ENCODE peak calls at places on chromosomes 11 and 22, in ten cellular contexts. U is fibroblast of the aortic adventitia, Y is BJ, O is coronary artery, B is fibroblast of mammary gland, H is cardiac fibroblast, G is heart right ventricle, X is AG04450, T is PC-3, N is NB4. D is an unnamed sample.

GRCh38 chr11:118109231-118109630 is 22.5 kb upstream of the SMIM35 start:
- DNase-seq in U (peak), Y (no peak), O (no peak), B (peak), H (peak), G (peak), X (no peak), T (peak), N (no peak), D (peak)

GRCh38 chr11:130480166-130480565 is 31.7 kb downstream of the ADAMTS15 start:
- DNase-seq in U (peak), Y (peak), O (no peak), B (no peak), H (peak), G (no peak), X (peak), T (no peak), N (no peak), D (no peak)

GRCh38 chr22:32204211-32204855 is 540 bp downstream of the RFPL2 start:
- DNase-seq in U (peak), Y (no peak), O (no peak), B (no peak), H (no peak), G (no peak), X (no peak), T (no peak), N (peak), D (no peak)

GRCh38 chr22:33883561-33883960 is 36.7 kb downstream of the LARGE1 start:
- DNase-seq in U (no peak), Y (no peak), O (no peak), B (no peak), H (no peak), G (no peak), X (no peak), T (peak), N (peak), D (no peak)

GRCh38 chr22:26662160-26662559 is 4.8 kb downstream of the MIAT start:
- DNase-seq in U (no peak), Y (no peak), O (no peak), B (no peak), H (no peak), G (no peak), X (no peak), T (no peak), N (no peak), D (no peak)

GRCh38 chr11:126888126-126888712 is 112.4 kb downstream of the KIRREL3 start:
- DNase-seq in U (no peak), Y (no peak), O (no peak), B (no peak), H (no peak), G (no peak), X (no peak), T (no peak), N (no peak), D (no peak)

GRCh38 chr22:29871684-29872083 is 11.3 kb upstream of the MTMR3 start:
- DNase-seq in U (no peak), Y (no peak), O (no peak), B (no peak), H (no peak), G (no peak), X (no peak), T (no peak), N (no peak), D (no peak)

GRCh38 chr11:65584723-65585171 is 8.9 kb downstream of the EHBP1L1 start:
- DNase-seq in U (no peak), Y (no peak), O (no peak), B (no peak), H (no peak), G (no peak), X (no peak), T (no peak), N (no peak), D (no peak)

GRCh38 chr11:128745296-128746183 is 51.7 kb downstream of the FLI1 start:
- DNase-seq in U (peak), Y (no peak), O (no peak), B (peak), H (peak), G (peak), X (no peak), T (no peak), N (no peak), D (no peak)

GRCh38 chr11:74462631-74463030 is 4.7 kb downstream of the KCNE3 start:
- DNase-seq in U (no peak), Y (no peak), O (no peak), B (no peak), H (no peak), G (no peak), X (no peak), T (no peak), N (peak), D (no peak)

GRCh38 chr22:28900379-28900778 is 17.0 kb downstream of the ZNRF3 start:
- DNase-seq in U (no peak), Y (no peak), O (no peak), B (no peak), H (no peak), G (no peak), X (no peak), T (no peak), N (no peak), D (no peak)

GRCh38 chr11:73189315-73189714 is 28.8 kb upstream of the P2RY2 start:
- DNase-seq in U (no peak), Y (no peak), O (no peak), B (no peak), H (no peak), G (peak), X (no peak), T (no peak), N (peak), D (no peak)

GRCh38 chr11:75191330-75191717 is 40.4 kb downstream of the SLCO2B1 start:
- DNase-seq in U (no peak), Y (no peak), O (no peak), B (no peak), H (peak), G (no peak), X (no peak), T (no peak), N (no peak), D (peak)

GRCh38 chr11:100711984-100712383 is 24.9 kb downstream of the ARHGAP42 start:
- DNase-seq in U (no peak), Y (no peak), O (no peak), B (no peak), H (no peak), G (no peak), X (no peak), T (no peak), N (no peak), D (no peak)

GRCh38 chr11:46288451-46288850 is 11.0 kb downstream of the CREB3L1 start:
- DNase-seq in U (no peak), Y (no peak), O (no peak), B (no peak), H (no peak), G (no peak), X (no peak), T (no peak), N (no peak), D (no peak)

GRCh38 chr11:94193288-94193687 is 64.6 kb downstream of the PANX1 start:
- DNase-seq in U (peak), Y (no peak), O (no peak), B (peak), H (peak), G (no peak), X (no peak), T (peak), N (no peak), D (no peak)

GRCh38 chr22:50701428-50702154 is 29.0 kb downstream of the SHANK3 start:
- DNase-seq in U (no peak), Y (no peak), O (no peak), B (no peak), H (no peak), G (no peak), X (no peak), T (no peak), N (no peak), D (peak)

GRCh38 chr11:2271077-2271326 is 614 bp upstream of the ASCL2 start:
- DNase-seq in U (no peak), Y (no peak), O (peak), B (no peak), H (no peak), G (peak), X (no peak), T (no peak), N (no peak), D (peak)

GRCh38 chr11:17974246-17974645 is 38.6 kb downstream of the SERGEF start:
- DNase-seq in U (no peak), Y (no peak), O (no peak), B (no peak), H (no peak), G (no peak), X (no peak), T (no peak), N (no peak), D (no peak)

GRCh38 chr11:114080219-114080618 is 20.7 kb downstream of the ZBTB16 start:
- DNase-seq in U (no peak), Y (no peak), O (no peak), B (peak), H (peak), G (no peak), X (no peak), T (no peak), N (peak), D (no peak)

GRCh38 chr22:41917906-41918791 is 3.3 kb upstream of the SHISA8 start:
- DNase-seq in U (peak), Y (no peak), O (no peak), B (peak), H (peak), G (peak), X (no peak), T (peak), N (peak), D (no peak)

GRCh38 chr11:103716363-103716762 is 320.1 kb upstream of the DDI1 start:
- DNase-seq in U (no peak), Y (no peak), O (no peak), B (no peak), H (no peak), G (no peak), X (no peak), T (no peak), N (no peak), D (no peak)

GRCh38 chr11:134242376-134242775 is 10.8 kb downstream of the THYN1 start:
- DNase-seq in U (no peak), Y (no peak), O (no peak), B (no peak), H (no peak), G (no peak), X (no peak), T (no peak), N (no peak), D (no peak)

GRCh38 chr11:8601376-8602133 is 7.5 kb upstream of the STK33 start:
- DNase-seq in U (no peak), Y (no peak), O (no peak), B (no peak), H (peak), G (no peak), X (no peak), T (no peak), N (no peak), D (no peak)

GRCh38 chr11:75276696-75277095 is 36.1 kb downstream of the TPBGL start:
- DNase-seq in U (no peak), Y (no peak), O (no peak), B (no peak), H (no peak), G (no peak), X (no peak), T (no peak), N (no peak), D (peak)

GRCh38 chr22:37182949-37183245 is 5.2 kb downstream of the C1QTNF6 start:
- DNase-seq in U (no peak), Y (no peak), O (no peak), B (no peak), H (no peak), G (no peak), X (no peak), T (no peak), N (no peak), D (no peak)

GRCh38 chr22:37182101-37182948 is 5.7 kb downstream of the C1QTNF6 start:
- DNase-seq in U (no peak), Y (no peak), O (no peak), B (no peak), H (no peak), G (no peak), X (no peak), T (no peak), N (no peak), D (peak)

GRCh38 chr22:37184816-37185541 is 3.1 kb downstream of the C1QTNF6 start:
- DNase-seq in U (no peak), Y (no peak), O (no peak), B (no peak), H (no peak), G (no peak), X (no peak), T (no peak), N (no peak), D (peak)

GRCh38 chr22:37184380-37184755 is 3.7 kb downstream of the C1QTNF6 start:
- DNase-seq in U (no peak), Y (no peak), O (no peak), B (no peak), H (no peak), G (no peak), X (no peak), T (no peak), N (no peak), D (peak)

GRCh38 chr22:37183432-37184379 is 4.3 kb downstream of the C1QTNF6 start:
- DNase-seq in U (no peak), Y (no peak), O (no peak), B (no peak), H (no peak), G (no peak), X (no peak), T (no peak), N (no peak), D (peak)
- TF ChIP-seq CTCF in U (no peak), Y (no peak), O (no peak), B (no peak), H (no peak), G (no peak), X (no peak), T (peak), N (no peak), D (no peak)

GRCh38 chr11:80136991-80137390 is 696.2 kb upstream of the TENM4 start:
- DNase-seq in U (peak), Y (no peak), O (no peak), B (no peak), H (peak), G (no peak), X (no peak), T (no peak), N (no peak), D (no peak)
- TF ChIP-seq CTCF in U (no peak), Y (no peak), O (no peak), B (no peak), H (no peak), G (no peak), X (no peak), T (no peak), N (no peak), D (no peak)

GRCh38 chr11:61384271-61385242 is 7.8 kb upstream of the TMEM216 start:
- DNase-seq in U (peak), Y (no peak), O (no peak), B (peak), H (peak), G (no peak), X (no peak), T (peak), N (peak), D (peak)
- TF ChIP-seq CTCF in U (peak), Y (peak), O (no peak), B (peak), H (peak), G (no peak), X (peak), T (peak), N (peak), D (no peak)

DNA sequence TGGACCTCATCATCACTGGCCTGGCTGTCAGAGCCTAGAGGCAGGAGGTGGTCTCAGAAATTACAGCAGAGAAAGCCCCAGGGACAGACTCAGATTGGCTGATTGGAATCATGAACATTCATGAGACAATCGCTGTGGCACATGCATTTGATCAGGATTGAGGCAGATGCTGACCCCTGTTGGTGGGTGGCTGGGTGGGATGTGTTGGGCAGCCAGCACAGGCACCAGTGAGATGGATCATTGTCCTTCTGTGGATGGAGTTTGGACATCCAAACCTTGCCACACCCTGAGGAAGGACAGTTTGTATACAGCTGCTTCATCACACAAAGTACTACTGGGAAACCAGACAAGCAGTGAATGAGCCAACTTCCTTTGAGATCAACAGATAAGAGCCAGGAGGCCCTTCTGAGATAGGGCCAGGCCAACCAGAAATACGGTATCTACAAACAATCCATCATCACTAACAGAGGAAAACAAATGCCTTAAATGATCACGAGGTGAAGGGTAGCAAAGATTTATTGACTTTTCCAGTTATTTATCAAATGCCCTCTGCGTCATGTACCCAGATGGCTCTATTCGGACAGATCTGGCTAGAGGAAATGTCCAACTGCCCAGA is 17.3 kb downstream of the COMMD9 start:
- DNase-seq in U (no peak), Y (no peak), O (no peak), B (no peak), H (no peak), G (no peak), X (no peak), T (peak), N (no peak), D (no peak)
- TF ChIP-seq CTCF in U (peak), Y (no peak), O (no peak), B (no peak), H (no peak), G (no peak), X (no peak), T (peak), N (no peak), D (peak)

GRCh38 chr11:77244277-77245014 is 57.0 kb downstream of the GDPD4 start:
- DNase-seq in U (peak), Y (peak), O (no peak), B (peak), H (peak), G (no peak), X (no peak), T (peak), N (no peak), D (no peak)
- TF ChIP-seq CTCF in U (no peak), Y (no peak), O (no peak), B (no peak), H (no peak), G (no peak), X (no peak), T (no peak), N (no peak), D (no peak)